ENCODE peak calls at places on chromosomes 13 and 19, in eight cellular contexts. V is activated naive CD4-positive, alpha-beta T cell treated with anti-CD3 and anti-CD28 coated beads, Interleukin-2, amount 50 U/mL, for 16 hours; X is body of pancreas; B is ELF-1; E is heart right ventricle; I is amniotic epithelial cell; Q is NCI-H1105 treated with DMSO at 0.1 percent for 48 hours; M is H54. T is an unnamed sample.
A peak's percentile ranks its signal among the peaks of the same experiment; 100 is the strongest.

GRCh38 chr13:20128459-20128927 is 32.4 kb downstream of the GJA3 start:
- DNase-seq in B (peak; percentile 22), Q (no peak), E (no peak), X (peak; percentile 57), V (no peak), M (no peak), I (no peak), T (peak; percentile 32)

GRCh38 chr13:30429721-30430694 is 7.7 kb downstream of the UBE2L5 start:
- DNase-seq in V (peak; percentile 50), M (peak; percentile 41), E (no peak), Q (no peak), I (peak; percentile 93), B (no peak), X (no peak), T (peak; percentile 64)

GRCh38 chr13:50438351-50438750 is 405.1 kb downstream of the DLEU7 start:
- DNase-seq in V (no peak), M (no peak), I (no peak), X (no peak), Q (no peak), B (no peak), E (no peak), T (no peak)

GRCh38 chr13:98842074-98842473 is 89.6 kb upstream of the SLC15A1 start:
- DNase-seq in B (no peak), M (no peak), X (no peak), Q (no peak), I (no peak), E (no peak), V (no peak), T (no peak)

GRCh38 chr19:42120276-42121010 is 11.8 kb downstream of the POU2F2 start:
- DNase-seq in M (no peak), Q (no peak), B (no peak), E (no peak), X (no peak), V (no peak), I (no peak), T (no peak)

GRCh38 chr19:17719730-17720486 is 628 bp downstream of the MAP1S start:
- DNase-seq in X (peak; percentile 79), V (peak; percentile 64), Q (peak; percentile 63), E (no peak), I (no peak), B (peak; percentile 46), M (no peak), T (no peak)

GRCh38 chr13:27126877-27127276 is 44.7 kb downstream of the USP12 start:
- DNase-seq in M (no peak), Q (no peak), B (no peak), X (no peak), E (no peak), V (no peak), I (no peak), T (no peak)

GRCh38 chr13:23969672-23970071 is 72.4 kb upstream of the C1QTNF9B start:
- DNase-seq in E (no peak), M (no peak), Q (no peak), X (no peak), V (no peak), I (peak; percentile 94), B (peak; percentile 24), T (no peak)

GRCh38 chr19:12841094-12841493 is 2.8 kb downstream of the MAST1 start:
- DNase-seq in B (peak; percentile 96), Q (peak; percentile 97), X (peak; percentile 60), V (peak; percentile 20), M (no peak), E (no peak), I (peak; percentile 27), T (peak; percentile 84)

GRCh38 chr13:29937836-29938235 is 87.4 kb upstream of the UBL3 start:
- DNase-seq in E (no peak), I (no peak), V (peak; percentile 19), X (no peak), Q (no peak), B (no peak), M (no peak), T (no peak)

GRCh38 chr13:112725346-112726017 is 35.6 kb downstream of the ATP11A start:
- DNase-seq in V (no peak), X (no peak), E (peak; percentile 45), B (no peak), Q (peak; percentile 28), I (no peak), M (peak; percentile 74), T (peak; percentile 56)

GRCh38 chr19:29445246-29445645 is 80.5 kb upstream of the VSTM2B start:
- DNase-seq in X (no peak), I (no peak), B (no peak), Q (no peak), M (no peak), E (no peak), V (no peak), T (no peak)

GRCh38 chr13:79710376-79710775 is 229.4 kb downstream of the NDFIP2 start:
- DNase-seq in B (no peak), I (peak; percentile 64), Q (no peak), M (no peak), V (no peak), E (no peak), X (no peak), T (no peak)

GRCh38 chr19:51520710-51521109 is 10.8 kb downstream of the SIGLEC6 start:
- DNase-seq in Q (no peak), B (no peak), E (no peak), X (no peak), V (no peak), I (no peak), M (no peak), T (no peak)

GRCh38 chr13:73058741-73059459 is at the start of gene KLF5:
- DNase-seq in M (peak; percentile 94), B (peak; percentile 99), I (peak; percentile 92), E (peak; percentile 95), V (peak; percentile 97), X (peak; percentile 98), Q (peak; percentile 79), T (peak; percentile 93)

GRCh38 chr19:11551603-11552235 is 7.3 kb downstream of the ELOF1 start:
- DNase-seq in V (no peak), M (no peak), Q (no peak), X (no peak), E (no peak), B (peak; percentile 72), I (no peak), T (no peak)

T was measured in adrenal gland.